ENCODE peak calls at places on chromosomes 3 and 15, in five cellular contexts. One of them, this sample, is unnamed.

GRCh38 chr15:59413577-59413976 is 24.4 kb upstream of the FAM81A start:
- DNase-seq in GM12878: no peak
- DNase-seq in K562: no peak
- DNase-seq in GM23338: no peak
- DNase-seq in A549: no peak
- DNase-seq in this sample: no peak

GRCh38 chr15:66650433-66650832 is 51.6 kb upstream of the SMAD6 start:
- DNase-seq in GM23338: no peak
- DNase-seq in K562: peak
- DNase-seq in A549: no peak
- DNase-seq in GM12878: no peak
- DNase-seq in this sample: no peak

GRCh38 chr3:173398111-173398479 is 551 bp downstream of the NLGN1 start:
- DNase-seq in GM12878: no peak
- DNase-seq in GM23338: peak
- DNase-seq in K562: no peak
- DNase-seq in A549: no peak
- DNase-seq in this sample: no peak

GRCh38 chr3:5006755-5007202 is 27.5 kb downstream of the BHLHE40 start:
- DNase-seq in GM23338: no peak
- DNase-seq in A549: no peak
- DNase-seq in K562: no peak
- DNase-seq in GM12878: peak
- DNase-seq in this sample: peak

GRCh38 chr15:83538682-83539081 is 91.5 kb downstream of the SH3GL3 start:
- DNase-seq in GM12878: no peak
- DNase-seq in K562: no peak
- DNase-seq in GM23338: no peak
- DNase-seq in A549: no peak
- DNase-seq in this sample: no peak

GRCh38 chr15:48541659-48542334 is 103.7 kb downstream of the FBN1 start:
- DNase-seq in GM12878: peak
- DNase-seq in GM23338: no peak
- DNase-seq in K562: no peak
- DNase-seq in A549: no peak
- DNase-seq in this sample: no peak

GRCh38 chr3:55729546-55729945 is 242.4 kb upstream of the WNT5A start:
- DNase-seq in GM23338: no peak
- DNase-seq in GM12878: no peak
- DNase-seq in A549: no peak
- DNase-seq in K562: no peak
- DNase-seq in this sample: no peak

GRCh38 chr15:77025066-77025435 is 30.1 kb downstream of the PSTPIP1 start:
- DNase-seq in GM12878: no peak
- DNase-seq in GM23338: no peak
- DNase-seq in A549: no peak
- DNase-seq in K562: no peak
- DNase-seq in this sample: no peak

GRCh38 chr3:163490119-163490518 is 1588.2 kb downstream of the SI start:
- DNase-seq in K562: peak
- DNase-seq in GM12878: no peak
- DNase-seq in A549: peak
- DNase-seq in GM23338: peak
- DNase-seq in this sample: peak

GRCh38 chr3:51997935-51998596 is 2.4 kb upstream of the RPL29 start:
- DNase-seq in GM12878: no peak
- DNase-seq in A549: no peak
- DNase-seq in K562: no peak
- DNase-seq in GM23338: peak
- DNase-seq in this sample: no peak

GRCh38 chr3:162704238-162704637 is 1207.6 kb downstream of the OTOL1 start:
- DNase-seq in GM23338: no peak
- DNase-seq in K562: no peak
- DNase-seq in GM12878: no peak
- DNase-seq in A549: no peak
- DNase-seq in this sample: no peak

GRCh38 chr15:76196286-76196948 is 114.9 kb downstream of the ETFA start:
- DNase-seq in K562: peak
- DNase-seq in GM23338: no peak
- DNase-seq in A549: peak
- DNase-seq in GM12878: no peak
- DNase-seq in this sample: peak

GRCh38 chr3:45566205-45566604 is 28.3 kb upstream of the LIMD1 start:
- DNase-seq in K562: no peak
- DNase-seq in GM12878: no peak
- DNase-seq in A549: no peak
- DNase-seq in GM23338: no peak
- DNase-seq in this sample: peak

GRCh38 chr3:159672728-159673471 is 315.7 kb upstream of the IL12A start:
- DNase-seq in A549: peak
- DNase-seq in K562: no peak
- DNase-seq in GM12878: no peak
- DNase-seq in GM23338: peak
- DNase-seq in this sample: no peak

GRCh38 chr3:183775781-183776180 is 49.6 kb downstream of the MAP6D1 start:
- DNase-seq in A549: no peak
- DNase-seq in K562: peak
- DNase-seq in GM12878: no peak
- DNase-seq in GM23338: no peak
- DNase-seq in this sample: peak

GRCh38 chr3:130759692-130760338 is 13.2 kb upstream of the PIK3R4 start:
- DNase-seq in GM12878: no peak
- DNase-seq in A549: peak
- DNase-seq in GM23338: peak
- DNase-seq in K562: peak
- DNase-seq in this sample: peak

GRCh38 chr3:189186093-189186492 is 14.3 kb downstream of the TPRG1 start:
- DNase-seq in K562: no peak
- DNase-seq in A549: no peak
- DNase-seq in GM23338: no peak
- DNase-seq in GM12878: no peak
- DNase-seq in this sample: no peak

GRCh38 chr15:39770748-39771689 is 11.6 kb downstream of the FSIP1 start:
- DNase-seq in GM23338: no peak
- DNase-seq in GM12878: no peak
- DNase-seq in K562: no peak
- DNase-seq in A549: no peak
- DNase-seq in this sample: no peak

GRCh38 chr15:100108346-100108745 is 233.4 kb downstream of the ADAMTS17 start:
- DNase-seq in A549: no peak
- DNase-seq in K562: no peak
- DNase-seq in GM23338: no peak
- DNase-seq in GM12878: no peak
- DNase-seq in this sample: no peak

GRCh38 chr15:90386221-90386620 is 1.8 kb upstream of the IQGAP1 start:
- DNase-seq in A549: no peak
- DNase-seq in GM23338: no peak
- DNase-seq in K562: no peak
- DNase-seq in GM12878: no peak
- DNase-seq in this sample: no peak

GRCh38 chr3:43025423-43025822 is 46.3 kb downstream of the GASK1A start:
- DNase-seq in GM12878: no peak
- DNase-seq in A549: no peak
- DNase-seq in K562: no peak
- DNase-seq in GM23338: peak
- DNase-seq in this sample: no peak

GRCh38 chr3:71493372-71493771 is 90.2 kb downstream of the FOXP1 start:
- DNase-seq in GM12878: no peak
- DNase-seq in K562: no peak
- DNase-seq in A549: no peak
- DNase-seq in GM23338: no peak
- DNase-seq in this sample: no peak

GRCh38 chr15:48590704-48591103 is 54.8 kb downstream of the FBN1 start:
- DNase-seq in K562: peak
- DNase-seq in GM23338: no peak
- DNase-seq in GM12878: no peak
- DNase-seq in A549: no peak
- DNase-seq in this sample: no peak

GRCh38 chr15:91047545-91048199 is 25.3 kb upstream of the VPS33B start:
- DNase-seq in GM12878: no peak
- DNase-seq in A549: no peak
- DNase-seq in GM23338: no peak
- DNase-seq in K562: peak
- DNase-seq in this sample: peak

GRCh38 chr3:177294221-177294620 is 96.9 kb upstream of the TBL1XR1 start:
- DNase-seq in GM23338: no peak
- DNase-seq in GM12878: no peak
- DNase-seq in K562: peak
- DNase-seq in A549: no peak
- DNase-seq in this sample: no peak

GRCh38 chr3:4738737-4739274 is 240.4 kb upstream of the BHLHE40 start:
- DNase-seq in A549: no peak
- DNase-seq in K562: peak
- DNase-seq in GM12878: no peak
- DNase-seq in GM23338: no peak
- DNase-seq in this sample: no peak

GRCh38 chr3:123834631-123835030 is 49.5 kb downstream of the MYLK start:
- DNase-seq in GM12878: no peak
- DNase-seq in K562: no peak
- DNase-seq in A549: no peak
- DNase-seq in GM23338: no peak
- DNase-seq in this sample: no peak

GRCh38 chr3:60909526-60909925 is 341.7 kb downstream of the FHIT start:
- DNase-seq in GM23338: no peak
- DNase-seq in GM12878: no peak
- DNase-seq in K562: no peak
- DNase-seq in A549: no peak
- DNase-seq in this sample: no peak

DNA sequence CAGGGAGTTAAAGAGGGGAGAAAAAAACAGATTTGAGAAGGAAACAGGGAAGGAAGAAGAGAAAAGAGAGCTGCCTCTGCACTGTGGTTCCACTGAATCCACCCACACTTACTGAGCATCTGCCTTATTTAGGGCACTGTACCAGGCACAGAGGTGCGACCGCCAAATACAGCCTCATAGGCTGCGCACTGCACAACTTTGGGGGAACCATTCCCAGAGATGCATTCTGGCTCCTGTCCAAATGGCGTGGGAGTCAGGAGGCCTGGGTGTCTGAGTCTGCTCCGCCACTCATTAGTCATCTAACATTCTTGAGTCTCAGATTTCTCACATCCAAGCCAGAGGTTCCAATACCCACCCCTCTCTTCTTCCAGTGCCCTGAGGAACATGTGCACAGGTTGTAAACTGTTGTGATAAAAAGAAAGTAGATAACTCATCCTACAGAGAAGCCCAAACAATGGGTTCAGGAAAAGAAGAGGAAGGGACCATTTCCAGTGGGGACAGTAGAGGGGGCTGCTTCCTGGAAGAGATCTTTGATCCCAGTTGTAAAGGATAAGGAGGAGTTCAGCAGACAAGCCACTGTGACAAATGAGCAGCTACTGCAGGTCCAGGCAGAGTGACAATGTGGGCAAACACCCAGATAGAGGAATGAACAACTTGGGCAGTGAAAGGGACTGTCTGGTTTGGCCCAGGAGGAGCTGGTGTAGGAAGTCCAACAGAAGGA is 254.6 kb downstream of the UACA start:
- DNase-seq in GM23338: peak
- DNase-seq in A549: peak
- DNase-seq in K562: no peak
- DNase-seq in GM12878: no peak
- DNase-seq in this sample: peak
- TF ChIP-seq CTCF in GM23338: peak
- TF ChIP-seq CTCF in A549: peak
- TF ChIP-seq CTCF in K562: no peak
- TF ChIP-seq CTCF in GM12878: no peak
- TF ChIP-seq CTCF in this sample: no peak

GRCh38 chr3:149506540-149506939 is 32.0 kb downstream of the TM4SF4 start:
- DNase-seq in K562: no peak
- DNase-seq in GM12878: no peak
- DNase-seq in GM23338: no peak
- DNase-seq in A549: no peak
- DNase-seq in this sample: no peak

GRCh38 chr3:149511040-149511626 is 36.6 kb downstream of the TM4SF4 start:
- DNase-seq in A549: no peak
- DNase-seq in GM12878: no peak
- DNase-seq in GM23338: no peak
- DNase-seq in K562: no peak
- DNase-seq in this sample: no peak

GRCh38 chr3:149506965-149507364 is 32.5 kb downstream of the TM4SF4 start:
- DNase-seq in A549: no peak
- DNase-seq in GM12878: no peak
- DNase-seq in K562: no peak
- DNase-seq in GM23338: no peak
- DNase-seq in this sample: no peak

GRCh38 chr3:149510480-149510879 is 36.0 kb downstream of the TM4SF4 start:
- DNase-seq in GM23338: no peak
- DNase-seq in A549: no peak
- DNase-seq in GM12878: no peak
- DNase-seq in K562: no peak
- DNase-seq in this sample: no peak

GRCh38 chr3:149507491-149508324 is 33.2 kb downstream of the TM4SF4 start:
- DNase-seq in GM12878: peak
- DNase-seq in K562: no peak
- DNase-seq in A549: no peak
- DNase-seq in GM23338: peak
- DNase-seq in this sample: no peak
- H3K4me3 ChIP-seq in GM12878: no peak
- H3K4me3 ChIP-seq in K562: no peak
- H3K4me3 ChIP-seq in A549: no peak
- H3K4me3 ChIP-seq in GM23338: no peak
- H3K4me3 ChIP-seq in this sample: no peak

DNA sequence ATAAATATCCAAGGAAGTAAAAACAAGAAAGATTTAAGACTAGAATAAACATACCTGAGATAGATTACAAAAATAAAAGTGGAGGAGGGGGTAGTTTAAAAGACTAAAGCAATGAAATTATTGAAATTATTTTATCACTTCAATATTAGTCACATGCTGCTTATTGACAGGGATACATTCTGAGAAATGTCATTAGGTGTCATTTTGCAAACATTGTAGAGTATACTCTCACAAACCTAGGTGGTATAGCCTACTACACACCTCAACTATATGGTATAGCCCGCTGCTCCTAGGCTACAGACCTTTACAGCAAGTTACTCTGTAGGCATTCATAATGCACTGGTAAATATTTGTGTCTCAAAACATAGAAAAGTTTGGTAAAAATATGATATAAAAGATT is 77.1 kb upstream of the MLF1 start:
- DNase-seq in K562: no peak
- DNase-seq in GM23338: no peak
- DNase-seq in A549: no peak
- DNase-seq in GM12878: no peak
- DNase-seq in this sample: no peak
- TF ChIP-seq REST in K562: no peak
- TF ChIP-seq REST in GM23338: no peak
- TF ChIP-seq REST in A549: no peak
- TF ChIP-seq REST in GM12878: no peak
- TF ChIP-seq REST in this sample: no peak

GRCh38 chr3:89312141-89312540 is 204.7 kb downstream of the EPHA3 start:
- DNase-seq in K562: no peak
- DNase-seq in GM12878: no peak
- DNase-seq in GM23338: no peak
- DNase-seq in A549: no peak
- DNase-seq in this sample: no peak

GRCh38 chr3:89315750-89316149 is 208.3 kb downstream of the EPHA3 start:
- DNase-seq in GM23338: no peak
- DNase-seq in K562: no peak
- DNase-seq in A549: no peak
- DNase-seq in GM12878: no peak
- DNase-seq in this sample: no peak

GRCh38 chr3:89320186-89320585 is 212.8 kb downstream of the EPHA3 start:
- DNase-seq in GM12878: no peak
- DNase-seq in K562: no peak
- DNase-seq in GM23338: no peak
- DNase-seq in A549: no peak
- DNase-seq in this sample: no peak

GRCh38 chr3:89314454-89314853 is 207.0 kb downstream of the EPHA3 start:
- DNase-seq in A549: no peak
- DNase-seq in GM23338: peak
- DNase-seq in K562: no peak
- DNase-seq in GM12878: no peak
- DNase-seq in this sample: no peak
- TF ChIP-seq CTCF in A549: no peak
- TF ChIP-seq CTCF in GM23338: peak
- TF ChIP-seq CTCF in K562: no peak
- TF ChIP-seq CTCF in GM12878: no peak
- TF ChIP-seq CTCF in this sample: no peak

This sample was measured in HL-60.